ENCODE peak calls at places on chromosomes 12 and 14, in six cellular contexts. P is tibial nerve, B is A549, I is left ventricle myocardium inferior, G is upper lobe of right lung, R is cardiac muscle cell. N is an unnamed sample. For H3K4me1, the result is how much of the 10 kb centered on the place peaks cover.

GRCh38 chr14:89576132-89576923 is 159.3 kb upstream of the FOXN3 start:
- DNase-seq in P (no peak), B (no peak), I (no peak), G (no peak), R (no peak), N (no peak)

GRCh38 chr12:77847665-77848431 is 17.2 kb downstream of the NAV3 start:
- DNase-seq in P (no peak), B (no peak), I (no peak), G (no peak), R (peak), N (no peak)

GRCh38 chr12:85823436-85824179 is 12.6 kb downstream of the RASSF9 start:
- DNase-seq in P (no peak), B (no peak), I (no peak), G (no peak), R (peak), N (no peak)

GRCh38 chr14:24395609-24396580 is 2.9 kb upstream of the NYNRIN start:
- DNase-seq in P (no peak), B (no peak), I (no peak), G (no peak), R (peak), N (no peak)

GRCh38 chr12:16184691-16185090 is 92.8 kb downstream of the SLC15A5 start:
- DNase-seq in P (no peak), B (no peak), I (no peak), G (no peak), R (peak), N (no peak)

GRCh38 chr14:65296402-65296801 is 116.1 kb upstream of the FUT8 start:
- DNase-seq in P (no peak), B (no peak), I (no peak), G (no peak), R (peak), N (no peak)

GRCh38 chr12:54959291-54960018 is 25.1 kb downstream of the TESPA1 start:
- DNase-seq in P (no peak), B (no peak), I (no peak), G (no peak), R (no peak), N (no peak)

GRCh38 chr14:36773136-36773540 is 111.5 kb downstream of the PAX9 start:
- DNase-seq in P (no peak), B (peak), I (no peak), G (no peak), R (no peak), N (no peak)

GRCh38 chr14:95918466-95918865 is 41.8 kb downstream of the TUNAR start:
- DNase-seq in P (no peak), B (peak), I (no peak), G (no peak), R (no peak), N (no peak)

GRCh38 chr14:81366259-81366658 is 33.9 kb downstream of the STON2 start:
- DNase-seq in P (no peak), B (peak), I (no peak), G (no peak), R (no peak), N (no peak)

GRCh38 chr12:22656835-22657234 is 31.9 kb downstream of the ETNK1 start:
- DNase-seq in P (no peak), B (no peak), I (no peak), G (no peak), R (no peak), N (no peak)

GRCh38 chr12:110279976-110280783 is 867 bp upstream of the ATP2A2 start:
- DNase-seq in P (peak), B (peak), I (peak), G (no peak), R (no peak), N (no peak)

GRCh38 chr12:26789731-26790644 is 43.0 kb downstream of the ITPR2 start:
- DNase-seq in P (no peak), B (peak), I (no peak), G (no peak), R (peak), N (peak)

GRCh38 chr12:107492393-107493134 is 193.0 kb upstream of the PWP1 start:
- DNase-seq in P (no peak), B (no peak), I (no peak), G (no peak), R (no peak), N (peak)

GRCh38 chr12:59834659-59835474 is 239.0 kb downstream of the SLC16A7 start:
- DNase-seq in P (peak), B (peak), I (no peak), G (no peak), R (peak), N (peak)

GRCh38 chr12:53065975-53066593 is 13.1 kb downstream of the SPRYD3 start:
- DNase-seq in P (peak), B (peak), I (peak), G (peak), R (peak), N (peak)

GRCh38 chr12:26056335-26056734 is 68.5 kb downstream of the BHLHE41 start:
- DNase-seq in P (no peak), B (peak), I (no peak), G (no peak), R (no peak), N (peak)

GRCh38 chr14:83827383-83827782 is 1702.6 kb upstream of the FLRT2 start:
- DNase-seq in P (no peak), B (no peak), I (no peak), G (no peak), R (no peak), N (no peak)

GRCh38 chr12:89786177-89786810 is 77.7 kb upstream of the ATP2B1 start:
- DNase-seq in P (no peak), B (peak), I (no peak), G (no peak), R (no peak), N (no peak)

GRCh38 chr12:22856120-22856699 is 231.2 kb downstream of the ETNK1 start:
- DNase-seq in P (no peak), B (peak), I (no peak), G (no peak), R (peak), N (no peak)

GRCh38 chr12:92065018-92065499 is 80.6 kb downstream of the BTG1 start:
- DNase-seq in P (no peak), B (peak), I (no peak), G (no peak), R (no peak), N (peak)

GRCh38 chr12:16027012-16027411 is 115.9 kb downstream of the DERA start:
- DNase-seq in P (no peak), B (no peak), I (no peak), G (no peak), R (peak), N (no peak)

GRCh38 chr12:39277416-39277815 is 165.5 kb downstream of the KIF21A start:
- DNase-seq in P (no peak), B (no peak), I (no peak), G (no peak), R (peak), N (no peak)

GRCh38 chr12:94585624-94586023 is 64.7 kb downstream of the TMCC3 start:
- DNase-seq in P (no peak), B (no peak), I (no peak), G (no peak), R (no peak), N (peak)

GRCh38 chr14:92680781-92681650 is 67.4 kb downstream of the LGMN start:
- DNase-seq in P (peak), B (peak), I (peak), G (peak), R (peak), N (peak)

GRCh38 chr12:124170756-124171155 is 124.1 kb upstream of the RFLNA start:
- DNase-seq in P (no peak), B (no peak), I (no peak), G (no peak), R (no peak), N (no peak)

GRCh38 chr14:53367631-53368030 is 214.5 kb upstream of the DDHD1 start:
- DNase-seq in P (no peak), B (no peak), I (no peak), G (no peak), R (peak), N (no peak)

GRCh38 chr12:121529184-121529583 is 51.6 kb downstream of the KDM2B start:
- DNase-seq in P (no peak), B (no peak), I (no peak), G (no peak), R (no peak), N (no peak)

DNA sequence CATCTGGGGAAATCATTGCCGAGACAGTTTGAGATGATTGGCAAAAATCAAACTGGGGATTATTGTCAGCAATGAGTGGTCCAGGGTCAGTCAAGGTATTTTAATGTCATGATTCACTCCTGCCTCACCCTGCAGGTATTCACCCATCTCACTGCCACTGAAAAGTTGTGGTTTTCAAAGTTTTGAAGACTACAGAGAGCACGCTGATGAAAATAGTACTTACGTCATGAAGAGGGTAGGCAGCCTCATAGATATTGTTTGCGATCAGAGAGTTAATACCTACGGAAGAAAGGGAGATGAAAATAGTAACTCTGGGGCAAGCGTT is 138.0 kb downstream of the ANO2 start:
- DNase-seq in P (no peak), B (no peak), I (no peak), G (no peak), R (no peak), N (no peak)
- H3K4me1 ChIP-seq in P (under half), B (under half), I (under half), G (under half), R (under half), N (under half)

DNA sequence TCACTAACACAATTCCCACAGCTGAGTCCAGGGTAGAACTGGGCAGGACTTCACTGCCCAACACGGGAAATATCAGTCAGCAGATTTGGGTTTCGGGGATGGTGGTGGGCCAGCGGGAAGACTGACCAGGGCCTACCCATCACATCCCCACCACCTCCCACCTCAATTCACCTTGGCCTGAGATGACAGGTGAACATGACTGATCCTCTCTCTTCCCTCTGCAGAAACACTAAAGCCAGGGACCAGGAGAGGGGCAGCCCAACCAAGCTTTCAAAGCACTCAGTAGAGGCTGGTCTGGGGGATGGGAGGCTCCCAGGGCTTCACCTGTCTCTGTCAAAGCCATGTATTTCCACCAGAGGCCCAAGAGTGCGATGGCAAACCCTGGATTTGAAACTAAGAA is 2.3 kb downstream of the SERPINA5 start:
- DNase-seq in P (no peak), B (no peak), I (no peak), G (peak), R (no peak), N (no peak)
- H3K4me1 ChIP-seq in P (under half), B (under half), I (under half), G (under half), R (under half), N (under half)

DNA sequence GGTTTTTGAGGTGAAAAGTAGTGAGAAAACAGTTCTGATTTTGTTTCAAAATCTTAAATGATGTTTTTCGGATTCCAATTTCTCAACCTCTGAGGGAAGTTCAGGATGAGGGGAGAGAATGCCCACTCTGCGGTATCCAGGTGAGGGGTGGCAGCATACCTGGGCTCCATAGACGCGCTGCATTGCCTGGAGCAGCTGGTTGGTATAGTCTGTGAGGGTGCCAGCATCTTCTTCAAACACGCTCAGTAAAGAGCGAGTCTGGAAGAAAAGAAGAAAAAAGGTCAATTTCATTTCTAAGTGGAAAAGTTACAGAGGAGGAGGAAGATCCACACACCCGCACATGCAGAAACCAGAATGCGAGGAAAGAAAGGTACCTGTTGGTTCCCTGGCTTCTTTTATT is 7.0 kb downstream of the APPL2 start:
- DNase-seq in P (no peak), B (no peak), I (no peak), G (no peak), R (no peak), N (no peak)
- H3K4me1 ChIP-seq in P (under half), B (under half), I (half or more), G (half or more), R (under half), N (under half)

GRCh38 chr12:75699251-75699650 is 187.8 kb upstream of the KRR1 start:
- DNase-seq in P (no peak), B (no peak), I (no peak), G (no peak), R (no peak), N (no peak)
- H3K4me1 ChIP-seq in P (under half), B (under half), I (under half), G (under half), R (under half), N (under half)

DNA sequence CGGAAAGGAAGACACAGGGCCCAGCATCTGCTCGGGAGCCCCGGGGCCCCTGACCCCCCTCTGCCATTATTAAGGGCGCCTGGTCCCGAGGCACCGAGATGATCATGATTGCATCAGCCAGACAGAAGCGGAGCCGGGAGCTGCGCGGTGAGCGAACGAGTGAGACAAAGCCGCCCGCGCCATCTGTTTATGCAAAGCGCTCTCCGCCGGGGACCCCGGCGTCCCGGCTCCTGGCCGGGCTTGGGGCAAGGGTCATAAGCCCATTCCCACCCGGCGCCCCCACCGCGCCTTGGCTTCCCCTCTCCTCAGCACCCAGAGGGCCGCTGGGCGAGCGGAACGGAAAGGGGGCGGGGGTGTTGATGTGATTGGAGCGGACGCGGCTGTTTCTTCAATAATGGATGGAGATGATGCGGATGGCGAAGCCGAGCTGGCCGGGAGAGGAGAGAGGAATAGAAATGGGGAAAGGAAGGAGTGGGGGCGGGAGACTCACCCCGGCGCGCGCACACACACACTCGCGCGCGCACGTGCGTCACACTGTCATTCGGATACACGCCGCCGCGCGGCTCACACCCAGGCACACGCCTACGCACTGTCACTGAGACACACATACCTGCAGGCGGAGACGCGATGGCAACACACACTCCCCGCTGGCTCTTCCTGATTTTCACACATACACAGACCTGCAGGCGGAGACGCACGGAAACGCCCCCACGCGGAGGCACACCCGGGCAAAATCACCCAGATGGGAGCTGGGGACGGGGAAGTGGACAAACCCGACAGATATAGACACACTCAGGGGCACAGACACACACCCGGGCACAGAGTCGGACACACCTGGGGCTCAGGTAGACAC is 10.7 kb downstream of the STAC3 start:
- DNase-seq in P (no peak), B (peak), I (peak), G (peak), R (peak), N (peak)
- H3K4me1 ChIP-seq in P (under half), B (under half), I (half or more), G (half or more), R (under half), N (half or more)